ENCODE peak calls at places on chromosomes 6 and 20, in ten cellular contexts. E is posterior cingulate gyrus, P is non-pigmented ciliary epithelial cell, Q is foreskin melanocyte, A is LoVo, R is AG04449, H is cerebellar cortex, X is DMS153, I is left ventricle myocardium inferior, U is pancreas. W is an unnamed sample.

GRCh38 chr6:163347021-163347446 is 67.5 kb upstream of the QKI start:
- DNase-seq in Q (no peak), A (no peak), X (no peak), E (no peak), I (no peak), H (no peak), R (no peak), P (no peak), U (no peak), W (no peak)

GRCh38 chr20:3914446-3914845 is 25.3 kb downstream of the PANK2 start:
- DNase-seq in H (no peak), P (no peak), A (no peak), Q (no peak), U (no peak), I (no peak), E (no peak), R (no peak), X (no peak), W (no peak)

GRCh38 chr6:70221025-70221714 is 81.7 kb downstream of the COL9A1 start:
- DNase-seq in X (peak; percentile 15), E (no peak), U (no peak), H (peak; percentile 46), A (peak; percentile 51), P (no peak), Q (no peak), I (no peak), R (peak; percentile 1), W (peak; percentile 44)

GRCh38 chr6:112920994-112921393 is 573.9 kb downstream of the RFPL4B start:
- DNase-seq in U (no peak), H (no peak), R (no peak), P (no peak), I (no peak), A (no peak), X (no peak), E (no peak), Q (no peak), W (no peak)

GRCh38 chr6:105991561-105992314 is 94.4 kb upstream of the PRDM1 start:
- DNase-seq in Q (no peak), I (no peak), R (no peak), U (no peak), H (peak; percentile 64), P (no peak), E (no peak), X (no peak), A (peak; percentile 61), W (peak; percentile 77)

GRCh38 chr6:20542927-20543602 is 8.8 kb downstream of the CDKAL1 start:
- DNase-seq in I (no peak), R (no peak), X (peak; percentile 99), E (no peak), U (no peak), A (peak; percentile 19), Q (peak; percentile 84), H (no peak), P (peak; percentile 52), W (no peak)

GRCh38 chr20:21632654-21633053 is 72.8 kb upstream of the PAX1 start:
- DNase-seq in R (no peak), A (no peak), P (no peak), I (no peak), E (no peak), X (no peak), H (no peak), U (no peak), Q (no peak), W (no peak)

GRCh38 chr20:38434310-38434741 is 802 bp downstream of the SNHG17 start:
- DNase-seq in R (no peak), I (no peak), A (no peak), E (no peak), Q (peak; percentile 32), P (no peak), U (no peak), H (no peak), X (no peak), W (peak; percentile 40)

GRCh38 chr20:32686530-32687179 is 12.9 kb upstream of the C20orf203 start:
- DNase-seq in X (no peak), H (no peak), P (no peak), R (no peak), E (no peak), A (no peak), Q (no peak), U (no peak), I (no peak), W (no peak)

GRCh38 chr20:59648720-59649119 is 44.4 kb downstream of the PHACTR3 start:
- DNase-seq in A (no peak), X (no peak), H (peak; percentile 41), Q (no peak), U (no peak), E (no peak), I (no peak), P (no peak), R (no peak), W (no peak)

GRCh38 chr6:133889557-133890301 is 816 bp downstream of the TCF21 start:
- DNase-seq in Q (no peak), R (no peak), E (no peak), U (no peak), P (peak; percentile 26), H (no peak), X (no peak), I (peak; percentile 36), A (no peak), W (peak; percentile 63)

GRCh38 chr6:169568314-169569087 is 133.3 kb downstream of the WDR27 start:
- DNase-seq in U (no peak), Q (no peak), A (no peak), H (no peak), P (no peak), X (no peak), E (no peak), I (no peak), R (no peak), W (no peak)

GRCh38 chr6:138805431-138805830 is 9.5 kb downstream of the ECT2L start:
- DNase-seq in I (peak; percentile 40), H (no peak), E (no peak), A (no peak), R (no peak), Q (no peak), X (no peak), P (no peak), U (no peak), W (no peak)

GRCh38 chr20:12660918-12661317 is 347.9 kb upstream of the SPTLC3 start:
- DNase-seq in U (no peak), A (no peak), I (no peak), H (no peak), E (no peak), R (no peak), Q (no peak), X (no peak), P (no peak), W (peak; percentile 83)

GRCh38 chr6:126650931-126651330 is 311.0 kb downstream of the CENPW start:
- DNase-seq in U (no peak), Q (no peak), P (no peak), A (no peak), X (no peak), H (no peak), R (no peak), E (no peak), I (no peak), W (no peak)

GRCh38 chr6:150418825-150419594 is 50.2 kb downstream of the IYD start:
- DNase-seq in R (no peak), Q (peak; percentile 48), I (peak; percentile 71), P (no peak), A (peak; percentile 84), X (no peak), H (peak; percentile 5), E (peak; percentile 56), U (peak; percentile 53), W (peak; percentile 63)

GRCh38 chr6:65450451-65450850 is 256.6 kb downstream of the EYS start:
- DNase-seq in A (no peak), U (no peak), H (no peak), X (no peak), R (no peak), E (no peak), P (no peak), Q (no peak), I (no peak), W (peak; percentile 82)

GRCh38 chr6:158191032-158191431 is 22.9 kb downstream of the GTF2H5 start:
- DNase-seq in X (no peak), P (no peak), E (no peak), I (no peak), A (no peak), Q (no peak), R (no peak), U (no peak), H (no peak), W (no peak)

GRCh38 chr6:162019311-162019710 is 708.3 kb downstream of the PRKN start:
- DNase-seq in P (no peak), U (no peak), E (no peak), R (no peak), I (no peak), Q (no peak), A (no peak), H (no peak), X (no peak), W (no peak)

GRCh38 chr6:13924949-13925881 is at the start of gene RNF182:
- DNase-seq in Q (no peak), X (no peak), P (no peak), H (peak; percentile 62), R (no peak), A (no peak), I (no peak), U (no peak), E (no peak), W (peak; percentile 11)

GRCh38 chr20:64156886-64157875 is 7.1 kb upstream of the MYT1 start:
- DNase-seq in Q (no peak), E (no peak), A (no peak), P (no peak), R (no peak), U (no peak), I (no peak), H (no peak), X (no peak), W (no peak)

GRCh38 chr6:34630040-34630439 is 66.5 kb downstream of the ILRUN start:
- DNase-seq in E (no peak), I (no peak), X (no peak), Q (peak; percentile 74), R (peak; percentile 85), H (no peak), U (no peak), P (peak; percentile 94), A (peak; percentile 47), W (no peak)

GRCh38 chr20:37327748-37328147 is 18.2 kb upstream of the SRC start:
- DNase-seq in P (no peak), I (peak; percentile 69), X (no peak), E (no peak), R (peak; percentile 24), A (no peak), H (no peak), Q (no peak), U (no peak), W (no peak)

GRCh38 chr6:22470454-22471368 is 98.7 kb upstream of the HDGFL1 start:
- DNase-seq in X (peak; percentile 91), Q (no peak), H (no peak), E (no peak), P (no peak), I (peak; percentile 42), U (peak; percentile 77), A (peak; percentile 41), R (no peak), W (no peak)

GRCh38 chr20:25495189-25495824 is 87.8 kb downstream of the GINS1 start:
- DNase-seq in U (no peak), R (no peak), Q (no peak), P (no peak), H (no peak), E (peak; percentile 19), I (no peak), X (no peak), A (no peak), W (peak; percentile 9)

GRCh38 chr6:112717401-112717800 is 370.3 kb downstream of the RFPL4B start:
- DNase-seq in P (no peak), A (no peak), I (no peak), U (no peak), R (no peak), X (no peak), H (no peak), E (no peak), Q (peak; percentile 27), W (no peak)

GRCh38 chr6:12875061-12875460 is 158.5 kb downstream of the PHACTR1 start:
- DNase-seq in I (no peak), E (no peak), X (no peak), U (no peak), R (no peak), H (no peak), P (no peak), Q (peak; percentile 14), A (no peak), W (no peak)

GRCh38 chr20:37283530-37284195 is 5.8 kb upstream of the MANBAL start:
- DNase-seq in A (no peak), I (no peak), Q (no peak), H (no peak), X (no peak), E (no peak), R (no peak), U (no peak), P (no peak), W (no peak)